ENCODE peak calls at places on chromosome 12, in eight cellular contexts. W is OCI-LY7, N is suprapubic skin, X is fibroblast of lung, Z is ovary, Y is uterus, U is testis, J is cardiac muscle cell. E is an unnamed sample. For H3K4me1, the result is how much of the 10 kb centered on the place peaks cover.

GRCh38 chr12:100672075-100672592 is 98.7 kb downstream of the GAS2L3 start:
- DNase-seq in W (peak), N (no peak), X (no peak), Z (no peak), Y (no peak), U (peak), J (peak), E (no peak)

GRCh38 chr12:5260086-5260485 is 171.8 kb upstream of the NTF3 start:
- DNase-seq in W (no peak), N (no peak), X (no peak), Z (no peak), Y (no peak), U (no peak), J (no peak), E (no peak)

GRCh38 chr12:104285740-104286537 is 17.6 kb upstream of the EID3 start:
- DNase-seq in W (peak), N (no peak), X (no peak), Z (no peak), Y (no peak), U (no peak), J (no peak), E (no peak)

GRCh38 chr12:110555509-110556406 is 27.4 kb downstream of the PPTC7 start:
- DNase-seq in W (no peak), N (no peak), X (peak), Z (no peak), Y (no peak), U (no peak), J (no peak), E (no peak)

GRCh38 chr12:69555461-69555860 is 29.8 kb upstream of the CCT2 start:
- DNase-seq in W (no peak), N (no peak), X (peak), Z (no peak), Y (no peak), U (no peak), J (no peak), E (no peak)

GRCh38 chr12:13258212-13258611 is 61.7 kb downstream of the EMP1 start:
- DNase-seq in W (no peak), N (no peak), X (no peak), Z (no peak), Y (no peak), U (no peak), J (no peak), E (no peak)

GRCh38 chr12:111558107-111558376 is 41.1 kb downstream of the ATXN2 start:
- DNase-seq in W (no peak), N (no peak), X (no peak), Z (no peak), Y (no peak), U (no peak), J (no peak), E (no peak)

GRCh38 chr12:106125351-106126085 is 13.2 kb downstream of the NUAK1 start:
- DNase-seq in W (no peak), N (no peak), X (no peak), Z (no peak), Y (peak), U (no peak), J (no peak), E (no peak)

GRCh38 chr12:103880299-103881142 is 39.5 kb upstream of the NT5DC3 start:
- DNase-seq in W (no peak), N (no peak), X (no peak), Z (no peak), Y (no peak), U (no peak), J (no peak), E (no peak)

GRCh38 chr12:105562727-105563072 is 232.2 kb downstream of the C12orf75 start:
- DNase-seq in W (no peak), N (no peak), X (no peak), Z (peak), Y (no peak), U (no peak), J (no peak), E (no peak)

GRCh38 chr12:95269892-95270291 is 52.3 kb downstream of the VEZT start:
- DNase-seq in W (no peak), N (no peak), X (no peak), Z (no peak), Y (no peak), U (no peak), J (no peak), E (no peak)

GRCh38 chr12:7937867-7938506 is 2.0 kb upstream of the SLC2A3 start:
- DNase-seq in W (no peak), N (no peak), X (peak), Z (no peak), Y (no peak), U (no peak), J (no peak), E (no peak)

GRCh38 chr12:104197264-104197663 is 18.3 kb upstream of the TXNRD1 start:
- DNase-seq in W (no peak), N (no peak), X (peak), Z (no peak), Y (no peak), U (no peak), J (no peak), E (no peak)

GRCh38 chr12:77686760-77687159 is 143.9 kb upstream of the NAV3 start:
- DNase-seq in W (no peak), N (no peak), X (peak), Z (no peak), Y (no peak), U (no peak), J (peak), E (no peak)

DNA sequence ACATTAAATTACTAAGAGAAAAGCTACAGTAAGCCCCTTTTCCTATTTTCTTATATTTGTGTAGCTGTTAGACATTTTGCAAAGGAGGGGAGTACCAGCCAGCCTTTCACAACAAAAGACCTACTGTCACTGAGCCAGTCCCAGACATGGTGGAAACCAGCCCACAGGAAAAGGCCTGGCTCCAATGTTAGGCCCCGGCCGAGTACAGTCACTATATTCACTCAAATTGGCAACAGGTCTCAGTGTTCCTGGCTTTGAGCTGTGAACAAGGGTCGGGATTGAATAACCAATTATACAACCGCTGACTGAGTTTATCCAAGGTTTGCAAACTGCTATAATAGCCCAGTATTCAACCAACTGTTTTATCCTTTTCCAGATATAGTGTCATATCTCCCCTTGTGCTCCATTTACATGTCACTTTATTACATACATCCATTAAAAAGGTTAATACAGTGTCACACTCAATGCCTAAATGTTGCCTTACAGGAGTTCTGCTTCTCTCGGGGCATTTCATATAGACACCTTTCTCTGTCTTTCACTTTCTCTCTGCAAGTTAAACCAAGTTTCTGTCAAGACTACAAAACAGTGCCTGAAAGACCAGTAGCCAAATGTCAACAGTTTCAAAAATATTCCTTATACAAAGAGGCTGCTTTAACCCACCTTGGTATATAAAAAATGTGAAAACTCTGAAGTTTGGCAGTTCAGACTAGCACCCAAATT is 178.1 kb downstream of the SOX5 start:
- DNase-seq in W (no peak), N (no peak), X (no peak), Z (no peak), Y (no peak), U (peak), J (no peak), E (no peak)
- TF ChIP-seq CTCF in W (no peak), N (no peak), X (no peak), Z (no peak), Y (no peak), U (no peak), J (no peak), E (no peak)

DNA sequence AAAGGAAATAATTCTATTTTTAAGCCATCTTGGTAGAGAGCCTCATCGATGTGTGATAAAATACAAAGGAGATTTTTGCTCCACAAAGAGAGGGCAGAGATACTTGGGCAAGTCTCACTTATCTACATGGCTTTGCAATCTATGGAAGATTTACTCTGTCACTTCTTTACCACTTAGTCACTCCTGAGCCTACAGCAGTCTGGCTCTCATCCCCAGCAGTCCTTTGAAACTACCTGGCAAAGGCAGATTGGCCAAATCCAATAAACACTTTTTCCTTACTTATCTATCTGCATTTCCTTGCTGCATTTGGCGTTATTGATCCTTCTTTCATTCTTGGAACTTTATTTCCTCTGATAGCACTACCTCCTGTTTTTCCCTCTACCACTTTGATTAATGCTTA is 170.0 kb downstream of the TRHDE start:
- DNase-seq in W (no peak), N (no peak), X (no peak), Z (no peak), Y (no peak), U (no peak), J (no peak), E (no peak)
- H3K4me1 ChIP-seq in W (under half), N (under half), X (under half), Z (under half), Y (under half), U (under half), J (under half), E (under half)

GRCh38 chr12:51421266-51421884 is 3.3 kb upstream of the SLC4A8 start:
- DNase-seq in W (peak), N (no peak), X (peak), Z (peak), Y (no peak), U (peak), J (peak), E (peak)
- TF ChIP-seq CTCF in W (peak), N (peak), X (peak), Z (peak), Y (no peak), U (peak), J (peak), E (peak)

GRCh38 chr12:10718279-10718821 is 4.8 kb downstream of the YBX3 start:
- DNase-seq in W (no peak), N (no peak), X (peak), Z (no peak), Y (no peak), U (peak), J (peak), E (no peak)
- H3K4me1 ChIP-seq in W (under half), N (half or more), X (under half), Z (under half), Y (under half), U (under half), J (under half), E (under half)

DNA sequence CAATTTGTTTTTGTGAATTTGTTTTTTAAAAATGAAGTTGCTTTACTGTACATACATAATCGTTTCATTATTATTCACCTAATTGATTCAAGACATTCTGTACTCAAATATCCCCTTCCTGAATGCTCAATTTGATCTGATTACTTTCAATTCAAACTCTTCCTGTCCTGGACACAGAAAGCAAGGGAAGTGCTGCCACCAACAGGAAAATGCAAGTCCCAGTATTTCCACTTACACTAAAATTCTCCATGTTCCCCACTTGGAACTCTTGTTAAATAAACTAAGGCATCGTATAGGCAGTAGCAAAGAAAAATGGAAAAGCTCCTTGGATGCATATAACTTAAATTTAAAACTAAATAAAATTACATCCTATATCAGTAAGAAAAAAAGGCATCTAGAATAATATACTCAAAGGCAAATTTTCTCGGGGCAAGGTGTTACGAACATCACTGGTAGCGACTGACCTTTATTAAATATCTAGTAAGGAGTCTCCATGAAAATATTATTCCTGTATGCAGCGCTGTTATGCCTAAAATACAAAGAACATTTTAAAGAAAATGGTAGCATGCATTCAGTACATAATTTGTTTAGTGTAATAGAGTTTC is 72.0 kb upstream of the DBX2 start:
- DNase-seq in W (no peak), N (no peak), X (peak), Z (no peak), Y (no peak), U (peak), J (peak), E (no peak)
- TF ChIP-seq CTCF in W (peak), N (peak), X (peak), Z (no peak), Y (no peak), U (no peak), J (peak), E (no peak)